ENCODE peak calls at places on chromosomes 2 and 18, in four cellular contexts. I is cardiac muscle cell, E is mammary epithelial cell, N is H54. Z is an unnamed sample.

GRCh38 chr18:54229660-54230059 is 5.2 kb upstream of the MBD2 start:
- DNase-seq in I (no peak), E (no peak), N (no peak), Z (no peak)

GRCh38 chr2:101829018-101829396 is 131.5 kb downstream of the MAP4K4 start:
- DNase-seq in E (no peak), I (no peak), N (no peak), Z (no peak)

GRCh38 chr2:196277002-196277401 is 105.6 kb upstream of the STK17B start:
- DNase-seq in I (peak; percentile 52), N (no peak), E (peak; percentile 28), Z (no peak)

GRCh38 chr2:216918088-216918680 is 58.3 kb upstream of the TNP1 start:
- DNase-seq in I (peak; percentile 41), E (peak; percentile 81), N (peak; percentile 19), Z (peak; percentile 91)

GRCh38 chr2:20370191-20370590 is 19.5 kb upstream of the PUM2 start:
- DNase-seq in I (no peak), E (peak; percentile 100), N (no peak), Z (no peak)

GRCh38 chr2:240686460-240686859 is 3.8 kb upstream of the AQP12B start:
- DNase-seq in N (no peak), E (no peak), I (no peak), Z (no peak)

GRCh38 chr2:57990118-57990725 is 56.4 kb upstream of the VRK2 start:
- DNase-seq in N (no peak), I (no peak), E (no peak), Z (no peak)

GRCh38 chr18:8659609-8660242 is 45.6 kb upstream of the MTCL1 start:
- DNase-seq in E (no peak), I (no peak), N (no peak), Z (no peak)

GRCh38 chr2:23617167-23617787 is 232.3 kb downstream of the KLHL29 start:
- DNase-seq in E (no peak), N (no peak), I (peak; percentile 87), Z (no peak)

GRCh38 chr2:240725266-240726060 is 33.8 kb downstream of the AQP12A start:
- DNase-seq in E (no peak), I (no peak), N (no peak), Z (no peak)

GRCh38 chr18:45657357-45658335 is 42.4 kb downstream of the SLC14A2 start:
- DNase-seq in I (no peak), E (peak; percentile 65), N (no peak), Z (peak; percentile 65)

GRCh38 chr2:171810409-171810993 is 83.5 kb downstream of the SLC25A12 start:
- DNase-seq in E (no peak), I (peak; percentile 51), N (no peak), Z (no peak)

GRCh38 chr18:40356153-40356552 is 1598.9 kb upstream of the PIK3C3 start:
- DNase-seq in I (no peak), N (no peak), E (no peak), Z (no peak)

GRCh38 chr18:43588838-43589237 is 311.5 kb upstream of the SYT4 start:
- DNase-seq in E (no peak), N (no peak), I (no peak), Z (no peak)

GRCh38 chr18:74493689-74494088 is 2.5 kb upstream of the CNDP2 start:
- DNase-seq in I (peak; percentile 85), N (no peak), E (peak; percentile 59), Z (peak; percentile 75)

GRCh38 chr2:241214209-241214608 is 25.7 kb downstream of the ANO7 start:
- DNase-seq in E (no peak), N (no peak), I (no peak), Z (no peak)